ENCODE peak calls at places on chromosomes 13 and 19, in seven cellular contexts. One of them, this sample, is unnamed.
A peak's percentile ranks its signal among the peaks of the same experiment; 100 is the strongest.

GRCh38 chr13:111120422-111120821 is 5.3 kb downstream of the ARHGEF7 start:
- DNase-seq in GM12878: no peak
- DNase-seq in H1: no peak
- DNase-seq in HCT116: no peak
- DNase-seq in K562: no peak
- DNase-seq in endothelial cell of umbilical vein: no peak
- DNase-seq in HepG2: no peak
- DNase-seq in this sample: no peak

GRCh38 chr19:48499352-48500090 is 12.1 kb downstream of the LMTK3 start:
- DNase-seq in GM12878: no peak
- DNase-seq in H1: no peak
- DNase-seq in endothelial cell of umbilical vein: no peak
- DNase-seq in K562: no peak
- DNase-seq in HepG2: no peak
- DNase-seq in HCT116: no peak
- DNase-seq in this sample: no peak

GRCh38 chr13:46232281-46232680 is 20.6 kb downstream of the LRRC63 start:
- DNase-seq in endothelial cell of umbilical vein: peak; percentile 40
- DNase-seq in K562: no peak
- DNase-seq in H1: no peak
- DNase-seq in HepG2: no peak
- DNase-seq in GM12878: no peak
- DNase-seq in HCT116: no peak
- DNase-seq in this sample: no peak

GRCh38 chr13:55815458-55816033 is 1325.2 kb upstream of the PRR20A start:
- DNase-seq in K562: no peak
- DNase-seq in H1: no peak
- DNase-seq in HCT116: no peak
- DNase-seq in endothelial cell of umbilical vein: no peak
- DNase-seq in HepG2: no peak
- DNase-seq in GM12878: no peak
- DNase-seq in this sample: no peak

GRCh38 chr19:38734426-38735256 is 9.6 kb downstream of the CAPN12 start:
- DNase-seq in H1: no peak
- DNase-seq in HepG2: no peak
- DNase-seq in HCT116: no peak
- DNase-seq in GM12878: peak; percentile 25
- DNase-seq in endothelial cell of umbilical vein: no peak
- DNase-seq in K562: no peak
- DNase-seq in this sample: no peak

GRCh38 chr13:97342136-97342535 is 91.8 kb upstream of the RAP2A start:
- DNase-seq in HepG2: no peak
- DNase-seq in endothelial cell of umbilical vein: no peak
- DNase-seq in GM12878: no peak
- DNase-seq in K562: no peak
- DNase-seq in HCT116: no peak
- DNase-seq in H1: no peak
- DNase-seq in this sample: no peak

GRCh38 chr19:54523403-54523802 is 20.8 kb downstream of the LAIR2 start:
- DNase-seq in HCT116: no peak
- DNase-seq in HepG2: no peak
- DNase-seq in endothelial cell of umbilical vein: peak; percentile 79
- DNase-seq in K562: no peak
- DNase-seq in GM12878: peak; percentile 71
- DNase-seq in H1: no peak
- DNase-seq in this sample: no peak

GRCh38 chr19:49362926-49363264 is 679 bp upstream of the TEAD2 start:
- DNase-seq in HepG2: peak; percentile 24
- DNase-seq in K562: no peak
- DNase-seq in GM12878: no peak
- DNase-seq in HCT116: no peak
- DNase-seq in H1: no peak
- DNase-seq in endothelial cell of umbilical vein: no peak
- DNase-seq in this sample: no peak

GRCh38 chr13:36030670-36031331 is 100.4 kb downstream of the DCLK1 start:
- DNase-seq in GM12878: no peak
- DNase-seq in H1: no peak
- DNase-seq in HepG2: no peak
- DNase-seq in HCT116: no peak
- DNase-seq in K562: no peak
- DNase-seq in endothelial cell of umbilical vein: peak; percentile 33
- DNase-seq in this sample: peak; percentile 53

GRCh38 chr13:37806666-37807065 is 62.9 kb downstream of the TRPC4 start:
- DNase-seq in GM12878: no peak
- DNase-seq in HepG2: no peak
- DNase-seq in endothelial cell of umbilical vein: no peak
- DNase-seq in K562: no peak
- DNase-seq in HCT116: no peak
- DNase-seq in H1: no peak
- DNase-seq in this sample: no peak

GRCh38 chr13:52850396-52851152 is 2.1 kb upstream of the PCDH8 start:
- DNase-seq in HepG2: peak; percentile 25
- DNase-seq in HCT116: no peak
- DNase-seq in GM12878: no peak
- DNase-seq in H1: peak; percentile 94
- DNase-seq in endothelial cell of umbilical vein: peak; percentile 20
- DNase-seq in K562: peak; percentile 6
- DNase-seq in this sample: no peak

GRCh38 chr13:46113596-46113995 is 8.8 kb upstream of the CPB2 start:
- DNase-seq in endothelial cell of umbilical vein: no peak
- DNase-seq in HepG2: no peak
- DNase-seq in GM12878: no peak
- DNase-seq in K562: no peak
- DNase-seq in HCT116: no peak
- DNase-seq in H1: no peak
- DNase-seq in this sample: no peak

GRCh38 chr13:106534844-106535551 is 464 bp downstream of the EFNB2 start:
- DNase-seq in H1: peak; percentile 76
- DNase-seq in HepG2: no peak
- DNase-seq in endothelial cell of umbilical vein: peak; percentile 31
- DNase-seq in K562: peak; percentile 29
- DNase-seq in HCT116: no peak
- DNase-seq in GM12878: no peak
- DNase-seq in this sample: no peak

GRCh38 chr19:31096930-31097329 is 252.3 kb downstream of the TSHZ3 start:
- DNase-seq in H1: no peak
- DNase-seq in K562: no peak
- DNase-seq in GM12878: no peak
- DNase-seq in endothelial cell of umbilical vein: no peak
- DNase-seq in HCT116: no peak
- DNase-seq in HepG2: no peak
- DNase-seq in this sample: no peak

GRCh38 chr13:110702591-110703526 is 3.1 kb downstream of the CARS2 start:
- DNase-seq in HepG2: no peak
- DNase-seq in endothelial cell of umbilical vein: no peak
- DNase-seq in GM12878: no peak
- DNase-seq in K562: no peak
- DNase-seq in H1: no peak
- DNase-seq in HCT116: no peak
- DNase-seq in this sample: no peak

GRCh38 chr13:22198656-22199217 is 527.9 kb downstream of the FGF9 start:
- DNase-seq in K562: no peak
- DNase-seq in H1: no peak
- DNase-seq in HepG2: no peak
- DNase-seq in endothelial cell of umbilical vein: no peak
- DNase-seq in HCT116: no peak
- DNase-seq in GM12878: no peak
- DNase-seq in this sample: no peak

GRCh38 chr19:33297401-33298145 is 4.8 kb downstream of the CEBPA start:
- DNase-seq in GM12878: no peak
- DNase-seq in endothelial cell of umbilical vein: no peak
- DNase-seq in HepG2: no peak
- DNase-seq in K562: no peak
- DNase-seq in H1: no peak
- DNase-seq in HCT116: no peak
- DNase-seq in this sample: no peak

GRCh38 chr13:111938743-111939142 is 128.2 kb upstream of the SOX1 start:
- DNase-seq in endothelial cell of umbilical vein: no peak
- DNase-seq in HepG2: no peak
- DNase-seq in GM12878: no peak
- DNase-seq in K562: no peak
- DNase-seq in HCT116: no peak
- DNase-seq in H1: peak; percentile 33
- DNase-seq in this sample: no peak

GRCh38 chr19:4367336-4367723 is 24.0 kb downstream of the MPND start:
- DNase-seq in K562: no peak
- DNase-seq in HCT116: no peak
- DNase-seq in endothelial cell of umbilical vein: no peak
- DNase-seq in HepG2: no peak
- DNase-seq in GM12878: no peak
- DNase-seq in H1: peak; percentile 38
- DNase-seq in this sample: no peak

GRCh38 chr13:21371011-21371410 is 88.1 kb downstream of the ZDHHC20 start:
- DNase-seq in H1: no peak
- DNase-seq in HepG2: no peak
- DNase-seq in GM12878: no peak
- DNase-seq in HCT116: no peak
- DNase-seq in endothelial cell of umbilical vein: no peak
- DNase-seq in K562: no peak
- DNase-seq in this sample: no peak

GRCh38 chr13:97028441-97029299 is 34.4 kb upstream of the OXGR1 start:
- DNase-seq in GM12878: no peak
- DNase-seq in endothelial cell of umbilical vein: peak; percentile 78
- DNase-seq in HepG2: peak; percentile 9
- DNase-seq in K562: peak; percentile 39
- DNase-seq in H1: peak; percentile 79
- DNase-seq in HCT116: peak; percentile 42
- DNase-seq in this sample: peak; percentile 22

DNA sequence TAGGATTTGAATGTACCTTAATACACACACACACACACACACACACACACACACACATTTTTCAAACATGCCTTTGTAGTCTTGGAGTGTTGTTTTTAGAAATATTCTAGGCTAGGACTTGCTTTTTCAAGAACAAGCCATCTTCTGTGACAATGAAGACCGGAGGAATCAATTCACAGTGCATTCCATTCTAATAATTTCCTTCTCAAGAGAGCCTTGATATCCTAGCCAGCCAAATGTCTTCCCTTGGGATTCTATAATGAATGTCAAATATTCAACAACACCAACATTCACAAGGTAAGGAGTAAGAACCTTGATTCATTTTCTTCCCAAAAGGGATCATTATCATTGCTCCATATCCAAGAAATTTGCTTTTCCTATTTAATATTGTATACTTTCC is 180.3 kb downstream of the SLITRK1 start:
- DNase-seq in H1: no peak
- DNase-seq in GM12878: no peak
- DNase-seq in endothelial cell of umbilical vein: no peak
- DNase-seq in HCT116: no peak
- DNase-seq in HepG2: no peak
- DNase-seq in K562: no peak
- DNase-seq in this sample: no peak
- TF ChIP-seq EZH2 in H1: no peak
- TF ChIP-seq EZH2 in GM12878: no peak
- TF ChIP-seq EZH2 in endothelial cell of umbilical vein: no peak
- TF ChIP-seq EZH2 in HCT116: no peak
- TF ChIP-seq EZH2 in HepG2: no peak
- TF ChIP-seq EZH2 in K562: no peak
- TF ChIP-seq EZH2 in this sample: no peak

GRCh38 chr19:17419154-17419490 is 725 bp upstream of the MVB12A start:
- DNase-seq in H1: no peak
- DNase-seq in K562: no peak
- DNase-seq in HCT116: no peak
- DNase-seq in HepG2: no peak
- DNase-seq in endothelial cell of umbilical vein: no peak
- DNase-seq in GM12878: no peak
- DNase-seq in this sample: no peak

GRCh38 chr19:17420267-17420924 is 549 bp downstream of the MVB12A start:
- DNase-seq in GM12878: no peak
- DNase-seq in H1: peak; percentile 70
- DNase-seq in K562: peak; percentile 35
- DNase-seq in endothelial cell of umbilical vein: peak; percentile 67
- DNase-seq in HCT116: no peak
- DNase-seq in HepG2: no peak
- DNase-seq in this sample: no peak

GRCh38 chr19:17418710-17419109 is 1.1 kb upstream of the MVB12A start:
- DNase-seq in HCT116: no peak
- DNase-seq in H1: no peak
- DNase-seq in endothelial cell of umbilical vein: no peak
- DNase-seq in GM12878: no peak
- DNase-seq in K562: no peak
- DNase-seq in HepG2: no peak
- DNase-seq in this sample: no peak

GRCh38 chr19:17421942-17422341 is 2.1 kb downstream of the MVB12A start:
- DNase-seq in HepG2: no peak
- DNase-seq in HCT116: no peak
- DNase-seq in endothelial cell of umbilical vein: no peak
- DNase-seq in H1: no peak
- DNase-seq in GM12878: no peak
- DNase-seq in K562: no peak
- DNase-seq in this sample: no peak

GRCh38 chr19:17419491-17420266 is at the start of gene MVB12A:
- DNase-seq in K562: peak; percentile 97
- DNase-seq in GM12878: peak; percentile 97
- DNase-seq in HepG2: peak; percentile 98
- DNase-seq in HCT116: peak; percentile 98
- DNase-seq in H1: peak; percentile 90
- DNase-seq in endothelial cell of umbilical vein: peak; percentile 99
- DNase-seq in this sample: peak; percentile 99
- TF ChIP-seq POLR2AphosphoS5 in K562: no peak
- TF ChIP-seq POLR2AphosphoS5 in GM12878: no peak
- TF ChIP-seq POLR2AphosphoS5 in HepG2: peak; percentile 56
- TF ChIP-seq POLR2AphosphoS5 in HCT116: peak; percentile 73
- TF ChIP-seq POLR2AphosphoS5 in H1: peak; percentile 24
- TF ChIP-seq POLR2AphosphoS5 in endothelial cell of umbilical vein: peak; percentile 69
- TF ChIP-seq POLR2AphosphoS5 in this sample: peak; percentile 69

DNA sequence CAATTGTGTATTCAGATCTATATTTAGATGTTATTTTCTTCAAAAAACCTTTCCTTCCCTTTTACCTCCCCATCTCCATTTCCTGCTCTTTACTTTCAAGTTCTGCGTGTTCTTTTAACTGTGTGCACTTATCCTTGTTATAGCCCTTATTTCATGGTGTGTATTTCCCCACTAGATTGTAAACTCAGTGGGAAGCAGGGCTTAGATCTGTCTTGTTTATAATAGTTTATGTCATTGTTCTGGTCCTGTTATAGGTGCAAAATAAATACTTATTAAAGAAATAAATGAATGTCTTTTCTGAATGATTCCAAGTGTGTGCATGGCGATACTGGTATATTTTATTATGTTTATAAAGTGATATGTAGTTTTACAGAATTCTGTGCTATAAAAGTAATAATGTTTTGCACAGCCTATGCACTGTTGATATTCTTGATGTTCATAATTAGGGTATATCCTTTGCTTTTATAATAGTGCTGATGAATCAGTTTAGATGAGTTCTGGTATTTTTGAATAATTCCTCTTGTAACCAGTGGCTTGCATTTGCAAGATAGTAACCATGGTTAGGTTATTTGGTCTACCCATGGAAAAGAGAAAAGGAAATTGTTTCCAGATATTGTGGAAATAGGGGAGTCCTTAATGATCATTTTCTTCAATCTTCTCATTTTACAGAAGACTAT is 12.1 kb downstream of the NDFIP2 start:
- DNase-seq in H1: no peak
- DNase-seq in endothelial cell of umbilical vein: no peak
- DNase-seq in K562: no peak
- DNase-seq in GM12878: no peak
- DNase-seq in HepG2: no peak
- DNase-seq in HCT116: no peak
- DNase-seq in this sample: no peak
- H3K9ac ChIP-seq in H1: no peak overlapping the region
- H3K9ac ChIP-seq in endothelial cell of umbilical vein: no peak overlapping the region
- H3K9ac ChIP-seq in K562: no peak overlapping the region
- H3K9ac ChIP-seq in GM12878: no peak overlapping the region
- H3K9ac ChIP-seq in HepG2: no peak overlapping the region
- H3K9ac ChIP-seq in HCT116: no peak overlapping the region
- H3K9ac ChIP-seq in this sample: peak overlapping the region; percentile 30

GRCh38 chr13:99978781-99979452 is 2.7 kb upstream of the ZIC2 start:
- DNase-seq in HCT116: no peak
- DNase-seq in K562: no peak
- DNase-seq in GM12878: no peak
- DNase-seq in H1: peak; percentile 84
- DNase-seq in endothelial cell of umbilical vein: no peak
- DNase-seq in HepG2: no peak
- DNase-seq in this sample: no peak
- TF ChIP-seq EZH2 in HCT116: no peak
- TF ChIP-seq EZH2 in K562: no peak
- TF ChIP-seq EZH2 in GM12878: no peak
- TF ChIP-seq EZH2 in H1: peak; percentile 17
- TF ChIP-seq EZH2 in endothelial cell of umbilical vein: peak; percentile 64
- TF ChIP-seq EZH2 in HepG2: no peak
- TF ChIP-seq EZH2 in this sample: no peak

This sample was measured in SK-N-MC.